ENCODE peak calls at places on chromosomes 12 and 14, in ten cellular contexts. V, I, D, C, Q, S, W, B, A and Y are unnamed samples.
A peak's percentile ranks its signal among the peaks of the same experiment; 100 is the strongest.

GRCh38 chr14:34750233-34750632 is 35.8 kb upstream of the CFL2 start:
- DNase-seq in V (peak; percentile 5), I (no peak), D (no peak), C (no peak), Q (no peak), S (no peak), W (no peak), B (no peak), A (no peak), Y (no peak)

GRCh38 chr12:53595212-53595611 is 31.0 kb downstream of the ATF7 start:
- DNase-seq in V (peak; percentile 39), I (no peak), D (no peak), C (no peak), Q (no peak), S (no peak), W (no peak), B (no peak), A (no peak), Y (no peak)

GRCh38 chr14:60090864-60091519 is 731 bp upstream of the PCNX4 start:
- DNase-seq in V (peak; percentile 81), I (peak; percentile 21), D (peak; percentile 33), C (peak; percentile 94), Q (no peak), S (peak; percentile 71), W (peak; percentile 20), B (peak; percentile 63), A (no peak), Y (peak; percentile 50)

GRCh38 chr12:109153711-109154434 is 37.5 kb downstream of the ACACB start:
- DNase-seq in V (no peak), I (peak; percentile 33), D (no peak), C (no peak), Q (no peak), S (no peak), W (peak; percentile 1), B (no peak), A (peak; percentile 32), Y (no peak)

GRCh38 chr12:108810636-108811035 is 46.7 kb downstream of the SSH1 start:
- DNase-seq in V (no peak), I (no peak), D (no peak), C (no peak), Q (no peak), S (no peak), W (no peak), B (no peak), A (no peak), Y (no peak)

GRCh38 chr14:26389646-26390508 is 208.0 kb downstream of the NOVA1 start:
- DNase-seq in V (peak; percentile 60), I (no peak), D (no peak), C (no peak), Q (no peak), S (no peak), W (no peak), B (no peak), A (no peak), Y (no peak)

GRCh38 chr14:77059276-77059934 is 30.9 kb upstream of the IRF2BPL start:
- DNase-seq in V (peak; percentile 86), I (no peak), D (no peak), C (peak; percentile 92), Q (no peak), S (no peak), W (no peak), B (no peak), A (peak; percentile 61), Y (no peak)

GRCh38 chr12:27657296-27657695 is 39.0 kb upstream of the REP15 start:
- DNase-seq in V (peak; percentile 73), I (no peak), D (no peak), C (no peak), Q (no peak), S (no peak), W (no peak), B (no peak), A (no peak), Y (no peak)

GRCh38 chr12:3152013-3152412 is 74.8 kb downstream of the TSPAN9 start:
- DNase-seq in V (peak; percentile 80), I (no peak), D (no peak), C (no peak), Q (no peak), S (no peak), W (no peak), B (no peak), A (peak; percentile 53), Y (no peak)

GRCh38 chr12:81759215-81759991 is at the start of gene PPFIA2:
- DNase-seq in V (peak; percentile 28), I (no peak), D (peak; percentile 19), C (peak; percentile 8), Q (no peak), S (peak; percentile 63), W (no peak), B (peak; percentile 49), A (peak; percentile 49), Y (peak; percentile 46)

GRCh38 chr14:100813291-100813690 is 12.6 kb upstream of the MEG3 start:
- DNase-seq in V (no peak), I (no peak), D (no peak), C (no peak), Q (no peak), S (no peak), W (no peak), B (no peak), A (no peak), Y (no peak)

GRCh38 chr12:63897931-63898330 is 53.4 kb downstream of the SRGAP1 start:
- DNase-seq in V (peak; percentile 72), I (no peak), D (no peak), C (no peak), Q (no peak), S (no peak), W (no peak), B (no peak), A (no peak), Y (no peak)

GRCh38 chr12:12715459-12716150 is 1.6 kb upstream of the CDKN1B start:
- DNase-seq in V (no peak), I (peak; percentile 49), D (no peak), C (peak; percentile 63), Q (peak; percentile 30), S (no peak), W (peak; percentile 29), B (no peak), A (no peak), Y (peak; percentile 18)

GRCh38 chr12:27133022-27133590 is 50.7 kb upstream of the C12orf71 start:
- DNase-seq in V (no peak), I (peak; percentile 14), D (no peak), C (peak; percentile 44), Q (no peak), S (no peak), W (no peak), B (no peak), A (no peak), Y (no peak)

GRCh38 chr14:76597387-76597786 is 163.9 kb upstream of the VASH1 start:
- DNase-seq in V (no peak), I (no peak), D (no peak), C (peak; percentile 2), Q (no peak), S (no peak), W (no peak), B (no peak), A (no peak), Y (no peak)

GRCh38 chr12:106976013-106976658 is 10.8 kb downstream of the MTERF2 start:
- DNase-seq in V (peak; percentile 77), I (no peak), D (no peak), C (peak; percentile 68), Q (no peak), S (no peak), W (no peak), B (no peak), A (no peak), Y (no peak)

GRCh38 chr12:109821968-109822367 is 11.2 kb downstream of the TRPV4 start:
- DNase-seq in V (no peak), I (no peak), D (no peak), C (no peak), Q (no peak), S (no peak), W (no peak), B (no peak), A (no peak), Y (no peak)

GRCh38 chr12:115451785-115452736 is 768.1 kb upstream of the TBX3 start:
- DNase-seq in V (no peak), I (peak; percentile 37), D (no peak), C (no peak), Q (no peak), S (no peak), W (no peak), B (peak; percentile 63), A (peak; percentile 64), Y (peak; percentile 53)

GRCh38 chr12:9041321-9041720 is 52.0 kb downstream of the KLRG1 start:
- DNase-seq in V (peak; percentile 26), I (no peak), D (no peak), C (peak; percentile 93), Q (no peak), S (no peak), W (no peak), B (no peak), A (no peak), Y (no peak)

GRCh38 chr12:40469736-40470135 is 222.5 kb upstream of the CNTN1 start:
- DNase-seq in V (no peak), I (no peak), D (no peak), C (peak; percentile 3), Q (no peak), S (no peak), W (no peak), B (no peak), A (no peak), Y (no peak)

GRCh38 chr14:76919811-76920571 is 93.8 kb downstream of the LRRC74A start:
- DNase-seq in V (peak; percentile 75), I (no peak), D (peak; percentile 46), C (peak; percentile 96), Q (no peak), S (no peak), W (peak; percentile 11), B (peak; percentile 59), A (no peak), Y (peak; percentile 58)

GRCh38 chr14:76701981-76702380 is 59.3 kb upstream of the VASH1 start:
- DNase-seq in V (no peak), I (no peak), D (no peak), C (no peak), Q (no peak), S (no peak), W (no peak), B (peak; percentile 85), A (no peak), Y (no peak)